ENCODE peak calls at places on chromosomes 16 and 17, in seven cellular contexts. W is fibroblast of lung, N is GM12878, I is Peyer's patch, H is A549, R is mucosa of descending colon, T is cardiac muscle cell. U is an unnamed sample.

GRCh38 chr17:60577147-60577925 is 22.7 kb upstream of the PPM1D start:
- DNase-seq in W (peak; percentile 47), H (no peak), T (no peak), N (peak; percentile 30), I (no peak), R (peak; percentile 52), U (no peak)

GRCh38 chr16:29892458-29892813 is 6.9 kb downstream of the SEZ6L2 start:
- DNase-seq in T (no peak), I (no peak), H (no peak), R (no peak), N (no peak), W (no peak), U (no peak)

GRCh38 chr17:75878174-75878998 is at the start of gene TRIM47:
- DNase-seq in T (peak; percentile 49), H (peak; percentile 75), N (no peak), I (peak; percentile 83), W (peak; percentile 65), R (peak; percentile 67), U (no peak)

GRCh38 chr16:56289412-56289811 is 98.1 kb downstream of the GNAO1 start:
- DNase-seq in H (no peak), W (no peak), R (no peak), I (no peak), T (no peak), N (no peak), U (no peak)

GRCh38 chr16:28191364-28191985 is 20.3 kb downstream of the XPO6 start:
- DNase-seq in N (no peak), I (no peak), R (no peak), W (no peak), H (no peak), T (no peak), U (no peak)

GRCh38 chr16:49510676-49511305 is 137.2 kb downstream of the C16orf78 start:
- DNase-seq in W (no peak), H (no peak), I (no peak), R (no peak), N (no peak), T (no peak), U (no peak)

GRCh38 chr17:81713556-81714411 is 1.7 kb downstream of the SLC25A10 start:
- DNase-seq in W (no peak), T (no peak), H (no peak), N (no peak), R (peak; percentile 76), I (peak; percentile 87), U (no peak)

GRCh38 chr17:31595666-31596381 is 204.3 kb downstream of the RAB11FIP4 start:
- DNase-seq in N (no peak), W (no peak), H (no peak), R (no peak), T (no peak), I (no peak), U (no peak)

GRCh38 chr17:65558683-65559311 is 2.7 kb downstream of the AXIN2 start:
- DNase-seq in I (no peak), H (no peak), R (peak; percentile 30), T (peak; percentile 36), N (no peak), W (no peak), U (no peak)

GRCh38 chr16:27088216-27088615 is 21.5 kb downstream of the C16orf82 start:
- DNase-seq in T (no peak), N (no peak), W (no peak), H (no peak), R (no peak), I (no peak), U (no peak)

GRCh38 chr17:62693616-62694415 is 66.3 kb downstream of the MRC2 start:
- DNase-seq in W (peak; percentile 23), R (no peak), I (no peak), H (no peak), T (no peak), N (no peak), U (no peak)

GRCh38 chr17:49965522-49965905 is 3.5 kb upstream of the DLX4 start:
- DNase-seq in H (no peak), I (no peak), R (no peak), N (no peak), T (no peak), W (no peak), U (no peak)

GRCh38 chr16:63714876-63715275 is 1407.0 kb downstream of the CDH11 start:
- DNase-seq in I (no peak), H (no peak), W (no peak), T (no peak), R (no peak), N (no peak), U (no peak)

GRCh38 chr16:14013571-14014283 is 57.4 kb upstream of the MRTFB start:
- DNase-seq in N (no peak), H (peak; percentile 72), R (no peak), W (peak; percentile 84), I (no peak), T (peak; percentile 62), U (no peak)

GRCh38 chr17:33667052-33667509 is 374.0 kb upstream of the ASIC2 start:
- DNase-seq in N (peak; percentile 48), W (no peak), R (no peak), I (no peak), T (no peak), H (no peak), U (peak; percentile 28)

GRCh38 chr16:82767808-82768207 is 141.0 kb downstream of the CDH13 start:
- DNase-seq in T (no peak), R (no peak), I (no peak), H (no peak), W (no peak), N (no peak), U (no peak)

DNA sequence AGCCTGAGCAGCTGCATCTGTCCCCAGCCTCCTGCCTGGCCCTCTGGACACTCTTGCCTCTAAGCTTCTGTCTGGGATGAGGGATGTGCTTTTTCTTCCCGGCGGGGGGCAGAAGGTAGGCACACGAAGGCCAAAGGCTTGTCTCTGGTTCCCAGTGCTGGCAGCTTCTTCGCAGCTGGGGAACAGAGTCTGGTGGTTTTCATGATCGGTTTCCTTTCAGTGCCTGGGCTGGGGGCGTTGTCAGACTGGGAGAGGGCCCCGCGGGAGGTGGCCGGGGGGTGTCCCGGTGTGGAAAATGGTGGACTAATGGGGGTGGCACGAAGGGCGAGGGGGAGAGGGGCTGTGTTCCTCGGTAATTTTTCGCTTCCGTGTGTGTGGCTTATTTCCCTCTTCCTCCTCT is 988 bp downstream of the RAP1GAP2 start:
- DNase-seq in R (peak; percentile 36), H (no peak), I (no peak), T (no peak), W (no peak), N (no peak), U (no peak)
- H3K4me1 ChIP-seq in R (peaks cover 26% of the 10 kb centered on the region), H (peaks cover 6% of the 10 kb centered on the region), I (no peaks in the 10 kb centered on the region), T (no peaks in the 10 kb centered on the region), W (no peaks in the 10 kb centered on the region), N (peaks cover 16% of the 10 kb centered on the region), U (peaks cover 30% of the 10 kb centered on the region)

DNA sequence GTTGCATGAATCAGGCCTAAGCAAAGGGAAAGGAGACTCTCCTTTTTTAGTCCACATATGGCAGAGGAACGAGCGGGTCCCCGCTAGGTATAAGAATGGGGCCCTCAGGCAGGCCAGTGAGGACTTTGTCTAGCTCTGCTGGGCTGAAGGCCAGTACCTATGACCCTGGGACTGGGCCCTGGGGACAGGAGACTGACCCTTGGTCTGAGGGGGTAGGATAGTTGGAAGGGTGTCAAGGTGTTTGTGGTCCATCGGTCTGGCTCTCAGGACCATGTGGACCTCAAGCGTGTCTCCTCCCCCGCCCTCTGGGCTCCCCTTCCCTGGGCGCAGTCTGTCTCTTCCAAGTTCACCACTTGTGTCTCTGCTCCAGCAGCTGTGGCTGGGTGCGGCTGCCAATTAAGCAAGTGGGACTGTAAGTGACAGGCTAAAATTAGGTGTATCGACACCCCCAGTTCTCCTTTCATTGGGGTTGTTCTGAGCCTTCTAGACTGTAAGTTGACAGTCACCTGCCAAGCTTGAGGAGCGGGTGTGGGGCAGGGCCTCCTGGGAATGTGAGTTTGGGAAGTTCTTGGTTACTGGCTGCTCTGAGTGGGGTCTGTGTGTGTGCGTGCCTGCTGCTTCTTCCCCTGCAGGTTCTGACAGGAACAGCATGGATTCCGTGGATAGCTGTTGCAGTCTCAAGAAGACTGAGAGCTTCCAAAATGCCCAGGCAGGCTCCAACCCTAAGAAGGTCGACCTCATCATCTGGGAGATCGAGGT is 24.5 kb downstream of the AKAP1 start:
- DNase-seq in W (no peak), R (peak; percentile 65), H (no peak), I (peak; percentile 67), T (peak; percentile 40), N (no peak), U (no peak)
- TF ChIP-seq CTCF in W (peak; percentile 24), R (no peak), H (no peak), I (no peak), T (peak; percentile 15), N (no peak), U (peak; percentile 15)

DNA sequence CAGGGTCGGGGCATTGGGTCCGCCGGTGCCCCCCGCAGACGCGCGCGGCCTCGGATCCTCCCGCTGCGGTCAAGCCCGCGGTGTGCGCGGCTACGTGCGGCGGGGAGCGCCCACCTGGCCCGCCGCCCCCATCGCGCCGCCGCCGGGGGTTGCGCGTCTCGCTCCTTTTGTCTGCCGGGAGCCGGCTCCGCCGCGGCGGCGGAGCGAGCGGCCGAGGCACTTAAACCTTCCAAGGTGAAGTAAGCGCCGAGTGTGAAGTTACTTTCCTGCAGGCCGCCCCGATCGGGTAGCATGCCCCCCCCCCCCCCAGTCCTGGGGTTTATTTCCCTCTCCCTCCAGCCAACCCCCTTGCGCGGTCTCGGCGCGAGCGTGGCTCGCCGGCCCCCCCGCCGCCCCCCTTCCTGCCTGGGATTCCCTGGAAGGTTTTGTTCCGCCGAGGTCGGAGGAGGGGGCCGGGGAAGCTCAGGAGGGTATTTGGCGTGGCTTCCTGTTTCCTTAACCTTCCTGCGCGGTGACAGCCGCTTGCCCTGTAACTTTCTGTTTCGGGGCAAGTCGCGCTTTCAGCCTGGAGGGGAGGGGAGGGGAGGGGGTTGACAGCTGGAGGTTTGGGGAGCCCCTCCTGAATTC is 56.6 kb upstream of the GSE1 start:
- DNase-seq in T (peak; percentile 76), N (no peak), I (peak; percentile 77), W (peak; percentile 48), H (peak; percentile 53), R (peak; percentile 71), U (peak; percentile 83)
- H3K4me1 ChIP-seq in T (peaks cover 25% of the 10 kb centered on the region), N (peaks cover 15% of the 10 kb centered on the region), I (no peaks in the 10 kb centered on the region), W (peaks cover 2% of the 10 kb centered on the region), H (peaks cover 29% of the 10 kb centered on the region), R (peaks cover 40% of the 10 kb centered on the region), U (peaks cover 62% of the 10 kb centered on the region)

GRCh38 chr17:42773290-42774035 is at the start of gene VPS25:
- DNase-seq in N (no peak), W (peak; percentile 86), T (peak; percentile 83), H (peak; percentile 98), I (peak; percentile 78), R (peak; percentile 86), U (peak; percentile 85)
- TF ChIP-seq CTCF in N (peak; percentile 13), W (peak; percentile 39), T (peak; percentile 24), H (no peak), I (no peak), R (no peak), U (peak; percentile 33)

DNA sequence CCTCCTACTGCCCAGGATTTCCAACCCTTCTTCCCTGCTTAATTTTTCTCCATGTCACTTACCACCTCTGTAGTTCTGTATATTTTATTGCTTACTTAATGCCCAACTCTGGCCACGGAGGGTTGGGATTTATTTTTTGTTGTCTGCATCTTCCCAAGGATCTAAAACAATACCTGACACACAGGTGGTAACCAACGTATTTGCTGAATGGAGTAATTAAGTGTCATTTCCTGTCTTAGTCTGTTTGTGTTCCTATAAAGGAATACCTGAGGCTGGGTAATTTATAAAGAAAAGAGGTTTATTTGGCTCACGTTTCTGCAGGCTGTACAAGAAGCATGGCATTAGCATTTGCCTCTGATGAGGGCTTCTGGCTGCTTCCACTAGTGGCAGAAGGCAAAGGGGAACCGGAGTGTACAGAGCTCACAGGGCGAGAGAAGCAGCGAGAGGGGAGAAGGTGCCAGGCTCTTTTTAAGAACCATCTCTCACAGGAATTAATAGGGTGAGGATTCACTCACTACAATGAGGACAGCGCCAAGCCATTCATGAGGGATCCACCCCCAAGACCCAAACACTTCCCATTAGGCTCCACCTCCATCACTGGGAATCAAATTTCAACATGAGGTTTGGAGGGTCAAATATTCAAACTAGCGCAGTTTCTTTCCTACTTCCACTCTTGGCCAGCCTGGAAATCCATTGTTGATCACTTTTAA is 44.8 kb downstream of the ERN1 start:
- DNase-seq in I (no peak), R (no peak), N (no peak), T (no peak), W (no peak), H (no peak), U (no peak)
- H3K4me1 ChIP-seq in I (peaks cover 6% of the 10 kb centered on the region), R (peaks cover 47% of the 10 kb centered on the region), N (peaks cover 11% of the 10 kb centered on the region), T (peaks cover 19% of the 10 kb centered on the region), W (no peaks in the 10 kb centered on the region), H (peaks cover 73% of the 10 kb centered on the region), U (peaks cover 45% of the 10 kb centered on the region)

U was measured in DND-41.